ENCODE peak calls at places on chromosomes 11 and 22, in seven cellular contexts. Z is heart right ventricle; B is brain microvascular endothelial cell; Q is kidney epithelial cell; M is CD8-positive, alpha-beta memory T cell; W is left ventricle myocardium inferior; D is PC-3. S is an unnamed sample.
A peak's percentile ranks its signal among the peaks of the same experiment; 100 is the strongest.

GRCh38 chr11:66218026-66218425 is 50.4 kb upstream of the RAB1B start:
- DNase-seq in Z (no peak), B (no peak), Q (no peak), M (no peak), W (no peak), D (no peak), S (no peak)

GRCh38 chr22:47607486-47607885 is 845.0 kb downstream of the TBC1D22A start:
- DNase-seq in Z (no peak), B (no peak), Q (no peak), M (no peak), W (no peak), D (no peak), S (no peak)

GRCh38 chr11:36478700-36479329 is 31.3 kb downstream of the TRAF6 start:
- DNase-seq in Z (no peak), B (peak; percentile 55), Q (no peak), M (no peak), W (no peak), D (peak; percentile 76), S (no peak)

GRCh38 chr11:92789761-92790160 is 179.7 kb upstream of the MTNR1B start:
- DNase-seq in Z (no peak), B (no peak), Q (no peak), M (no peak), W (no peak), D (no peak), S (no peak)

GRCh38 chr22:30541979-30542810 is 4.3 kb downstream of the SEC14L6 start:
- DNase-seq in Z (no peak), B (no peak), Q (no peak), M (no peak), W (no peak), D (no peak), S (no peak)

GRCh38 chr11:35419713-35420333 is 465 bp upstream of the SLC1A2 start:
- DNase-seq in Z (peak; percentile 27), B (no peak), Q (no peak), M (no peak), W (peak; percentile 18), D (no peak), S (no peak)

GRCh38 chr11:47667135-47667534 is 24.8 kb upstream of the MTCH2 start:
- DNase-seq in Z (no peak), B (no peak), Q (no peak), M (no peak), W (no peak), D (no peak), S (no peak)

GRCh38 chr11:112437096-112437495 is 176.4 kb upstream of the PLET1 start:
- DNase-seq in Z (no peak), B (no peak), Q (no peak), M (no peak), W (no peak), D (peak; percentile 38), S (no peak)

GRCh38 chr22:20319041-20319744 is 667 bp downstream of the DGCR6L start:
- DNase-seq in Z (no peak), B (no peak), Q (no peak), M (no peak), W (no peak), D (no peak), S (no peak)

GRCh38 chr11:103448966-103449365 is 339.7 kb downstream of the DYNC2H1 start:
- DNase-seq in Z (no peak), B (no peak), Q (no peak), M (no peak), W (no peak), D (no peak), S (no peak)

GRCh38 chr11:112881461-112881860 is 79.8 kb upstream of the NCAM1 start:
- DNase-seq in Z (peak; percentile 71), B (no peak), Q (peak; percentile 18), M (no peak), W (peak; percentile 75), D (no peak), S (peak; percentile 76)

GRCh38 chr22:36860821-36861659 is at the start of gene NCF4:
- DNase-seq in Z (peak; percentile 42), B (no peak), Q (no peak), M (no peak), W (peak; percentile 64), D (no peak), S (peak; percentile 91)

GRCh38 chr11:108857382-108857781 is 192.5 kb downstream of the DDX10 start:
- DNase-seq in Z (peak; percentile 34), B (no peak), Q (no peak), M (no peak), W (peak; percentile 40), D (no peak), S (no peak)

GRCh38 chr11:22920939-22921565 is 60.8 kb upstream of the CCDC179 start:
- DNase-seq in Z (no peak), B (peak; percentile 70), Q (peak; percentile 4), M (no peak), W (no peak), D (peak; percentile 64), S (no peak)

GRCh38 chr11:19633276-19633675 is 79.4 kb upstream of the NAV2 start:
- DNase-seq in Z (peak; percentile 38), B (no peak), Q (no peak), M (no peak), W (peak; percentile 19), D (no peak), S (peak; percentile 65)

GRCh38 chr11:83124631-83125424 is 32.1 kb upstream of the PCF11 start:
- DNase-seq in Z (no peak), B (no peak), Q (no peak), M (no peak), W (no peak), D (no peak), S (no peak)

GRCh38 chr22:23094695-23095466 is 24.6 kb downstream of the GNAZ start:
- DNase-seq in Z (no peak), B (no peak), Q (no peak), M (no peak), W (no peak), D (no peak), S (no peak)

GRCh38 chr22:23092217-23092955 is 22.1 kb downstream of the GNAZ start:
- DNase-seq in Z (no peak), B (no peak), Q (no peak), M (no peak), W (no peak), D (no peak), S (no peak)

GRCh38 chr22:23093090-23093788 is 22.9 kb downstream of the GNAZ start:
- DNase-seq in Z (no peak), B (no peak), Q (no peak), M (no peak), W (no peak), D (no peak), S (no peak)

GRCh38 chr22:23095467-23096342 is 25.4 kb downstream of the GNAZ start:
- DNase-seq in Z (no peak), B (no peak), Q (no peak), M (no peak), W (no peak), D (no peak), S (no peak)

GRCh38 chr22:23094260-23094659 is 23.9 kb downstream of the GNAZ start:
- DNase-seq in Z (no peak), B (no peak), Q (no peak), M (no peak), W (no peak), D (no peak), S (no peak)
- H3K27me3 ChIP-seq in Z (no peaks in the 10 kb centered on the region), B (peaks cover 30% of the 10 kb centered on the region), Q (no peaks in the 10 kb centered on the region), M (peaks cover 14% of the 10 kb centered on the region), W (no peaks in the 10 kb centered on the region), D (no peaks in the 10 kb centered on the region), S (no peaks in the 10 kb centered on the region)

GRCh38 chr11:9462172-9462799 is 1.5 kb downstream of the ZNF143 start:
- DNase-seq in Z (no peak), B (no peak), Q (no peak), M (no peak), W (no peak), D (no peak), S (no peak)
- H3K4me3 ChIP-seq in Z (peak overlapping the region; percentile 68), B (peak overlapping the region; percentile 63), Q (peak overlapping the region; percentile 77), M (no peak overlapping the region), W (peak overlapping the region; percentile 84), D (peak overlapping the region; percentile 81), S (no peak overlapping the region)

GRCh38 chr22:23402275-23403151 is 177.6 kb downstream of the IGLL1 start:
- DNase-seq in Z (peak; percentile 44), B (peak; percentile 28), Q (no peak), M (peak; percentile 25), W (no peak), D (peak; percentile 74), S (peak; percentile 88)

GRCh38 chr22:23405366-23405851 is 174.7 kb downstream of the IGLL1 start:
- DNase-seq in Z (no peak), B (no peak), Q (no peak), M (no peak), W (no peak), D (no peak), S (no peak)

GRCh38 chr22:23403152-23403719 is 176.9 kb downstream of the IGLL1 start:
- DNase-seq in Z (no peak), B (no peak), Q (no peak), M (no peak), W (no peak), D (no peak), S (no peak)

GRCh38 chr22:23403720-23404688 is 176.1 kb downstream of the IGLL1 start:
- DNase-seq in Z (no peak), B (no peak), Q (no peak), M (no peak), W (no peak), D (no peak), S (no peak)

DNA sequence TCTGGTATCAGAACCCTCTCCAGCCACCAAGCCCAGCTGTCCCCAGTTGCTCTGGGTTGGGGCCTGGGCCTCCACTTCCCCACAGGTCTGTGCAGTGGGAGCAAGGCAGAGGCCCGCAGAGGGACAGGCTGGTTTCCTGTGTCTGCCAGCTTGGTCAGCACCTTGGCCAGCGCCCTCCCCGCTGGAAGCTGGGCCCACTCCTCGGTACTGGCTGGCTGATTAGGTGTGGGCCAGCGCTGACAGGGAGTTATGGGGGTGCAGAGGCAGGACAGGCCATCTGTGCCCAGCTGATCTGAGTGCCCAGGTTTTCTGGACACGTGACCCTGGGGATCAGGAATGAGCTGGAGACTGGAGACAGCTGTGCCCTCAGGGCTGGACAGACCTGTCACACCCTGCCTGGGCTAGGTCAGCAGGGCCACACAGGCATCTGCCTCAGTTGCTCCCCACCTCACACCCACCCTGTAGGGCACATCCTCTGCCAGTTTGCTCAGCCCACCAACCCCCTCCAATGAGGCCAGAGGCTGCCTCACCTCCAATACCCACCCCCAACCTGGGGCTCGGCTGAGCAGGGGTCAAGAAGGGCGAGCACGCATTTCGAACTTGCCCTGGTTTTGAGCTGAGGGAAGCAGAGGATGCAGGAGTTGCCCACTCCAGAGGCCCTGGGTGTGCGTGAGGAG is 175.3 kb downstream of the IGLL1 start:
- DNase-seq in Z (no peak), B (peak; percentile 13), Q (no peak), M (no peak), W (no peak), D (peak; percentile 31), S (no peak)
- H3K27me3 ChIP-seq in Z (peaks cover 27% of the 10 kb centered on the region), B (no peaks in the 10 kb centered on the region), Q (no peaks in the 10 kb centered on the region), M (no peaks in the 10 kb centered on the region), W (peaks cover 60% of the 10 kb centered on the region), D (peaks cover 5% of the 10 kb centered on the region), S (no peaks in the 10 kb centered on the region)

DNA sequence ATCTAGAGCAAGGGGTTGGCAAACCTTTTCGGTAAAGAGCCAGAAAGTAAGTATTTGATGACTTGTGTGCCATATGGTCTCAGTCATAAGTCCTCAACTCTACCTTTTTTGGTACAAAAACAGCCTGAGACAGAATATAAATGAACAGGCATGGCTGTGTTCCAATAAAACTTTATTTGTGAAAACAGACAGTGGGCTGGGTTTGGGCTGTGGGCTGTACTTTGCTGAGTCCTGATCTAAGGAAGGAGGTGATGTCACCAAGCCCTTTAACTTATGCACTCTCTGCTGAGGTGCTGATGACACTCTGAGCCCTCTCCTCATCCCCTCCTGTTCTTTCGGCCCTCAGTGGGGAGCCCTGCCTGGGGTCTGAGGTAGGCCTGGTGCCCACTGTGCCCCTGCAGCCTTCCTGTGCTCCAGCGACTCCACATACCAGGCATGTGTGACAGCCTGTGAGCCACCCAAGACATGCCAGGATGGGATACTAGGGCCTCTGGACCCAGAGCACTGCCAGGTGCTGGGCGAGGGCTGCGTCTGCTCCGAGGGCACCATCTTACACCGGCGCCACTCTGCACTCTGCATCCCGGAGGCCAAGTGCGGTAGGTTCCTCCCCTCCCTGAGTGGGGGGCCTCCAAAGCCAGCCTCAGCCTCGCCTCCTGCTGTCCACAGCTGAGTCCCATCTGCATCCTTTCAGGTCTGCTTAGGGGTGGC is 85.9 kb upstream of the MYOD1 start:
- DNase-seq in Z (no peak), B (no peak), Q (no peak), M (no peak), W (no peak), D (no peak), S (no peak)
- H3K4me3 ChIP-seq in Z (no peak overlapping the region), B (no peak overlapping the region), Q (no peak overlapping the region), M (no peak overlapping the region), W (no peak overlapping the region), D (no peak overlapping the region), S (no peak overlapping the region)